ENCODE peak calls at places on chromosomes 3 and 15, in five cellular contexts. K is kidney epithelial cell, C is AG09309, G is AG04450, M is esophagus squamous epithelium. S is an unnamed sample.

GRCh38 chr3:15121936-15122335 is 23.0 kb upstream of the RBSN start:
- DNase-seq in C (no peak), K (no peak), G (no peak), M (no peak), S (no peak)

GRCh38 chr3:124964432-124964831 is 29.9 kb upstream of the MUC13 start:
- DNase-seq in C (no peak), G (peak), M (no peak), K (no peak), S (peak)

GRCh38 chr3:9732080-9732752 is 681 bp downstream of the BRPF1 start:
- DNase-seq in K (no peak), C (no peak), G (no peak), M (no peak), S (no peak)

GRCh38 chr3:78728406-78729145 is 1039.2 kb downstream of the ROBO1 start:
- DNase-seq in G (no peak), M (no peak), K (no peak), C (no peak), S (peak)

GRCh38 chr3:111725706-111726105 is 130.6 kb upstream of the ZBED2 start:
- DNase-seq in G (no peak), M (no peak), K (no peak), C (no peak), S (peak)

GRCh38 chr15:92037446-92037845 is 183.9 kb downstream of the SLCO3A1 start:
- DNase-seq in C (no peak), G (no peak), K (no peak), M (no peak), S (no peak)

GRCh38 chr3:186687120-186687651 is 21.4 kb downstream of the HRG start:
- DNase-seq in C (no peak), G (no peak), M (no peak), K (no peak), S (no peak)

GRCh38 chr3:55362206-55362960 is 124.7 kb downstream of the WNT5A start:
- DNase-seq in M (no peak), K (no peak), C (no peak), G (no peak), S (peak)

GRCh38 chr15:63462053-63462452 is 42.3 kb upstream of the USP3 start:
- DNase-seq in C (no peak), G (peak), M (no peak), K (no peak), S (peak)

GRCh38 chr15:29089731-29090616 is 179.6 kb downstream of the NSMCE3 start:
- DNase-seq in G (peak), C (no peak), K (no peak), M (no peak), S (peak)

GRCh38 chr15:38260077-38260476 is 7.4 kb downstream of the SPRED1 start:
- DNase-seq in C (no peak), G (no peak), K (no peak), M (no peak), S (peak)

GRCh38 chr15:52256366-52256765 is 39.2 kb downstream of the MYO5C start:
- DNase-seq in M (peak), K (peak), C (peak), G (peak), S (peak)

GRCh38 chr3:133884547-133885240 is 11.0 kb downstream of the RAB6B start:
- DNase-seq in G (no peak), C (no peak), M (no peak), K (no peak), S (no peak)

DNA sequence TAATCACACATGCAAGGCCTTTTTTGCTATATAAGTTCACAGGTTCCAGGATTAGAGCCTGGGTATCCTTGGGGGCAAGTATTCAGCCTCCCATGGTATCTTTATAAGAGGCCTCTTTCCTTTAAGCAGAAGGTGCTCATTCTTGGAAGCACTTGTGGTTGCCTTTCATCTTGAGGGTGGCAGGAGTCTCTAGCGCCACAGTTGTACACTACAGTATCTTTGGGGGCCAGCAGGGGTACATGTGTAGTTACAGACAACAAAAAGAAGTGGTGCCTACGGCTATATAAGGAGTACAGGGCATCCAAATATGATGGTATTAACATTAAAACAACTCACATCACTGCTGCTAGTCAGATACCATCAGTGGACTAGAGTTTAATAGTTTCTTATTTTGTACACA is 62.1 kb downstream of the CCR1 start:
- DNase-seq in K (no peak), C (no peak), M (no peak), G (no peak), S (no peak)
- H3K4me3 ChIP-seq in K (no peak), C (no peak), M (no peak), G (no peak), S (no peak)

GRCh38 chr3:108493862-108494261 is 16.5 kb downstream of the MYH15 start:
- DNase-seq in G (no peak), C (no peak), K (no peak), M (no peak), S (no peak)
- TF ChIP-seq CTCF in G (peak), C (peak), K (peak), M (peak), S (peak)

DNA sequence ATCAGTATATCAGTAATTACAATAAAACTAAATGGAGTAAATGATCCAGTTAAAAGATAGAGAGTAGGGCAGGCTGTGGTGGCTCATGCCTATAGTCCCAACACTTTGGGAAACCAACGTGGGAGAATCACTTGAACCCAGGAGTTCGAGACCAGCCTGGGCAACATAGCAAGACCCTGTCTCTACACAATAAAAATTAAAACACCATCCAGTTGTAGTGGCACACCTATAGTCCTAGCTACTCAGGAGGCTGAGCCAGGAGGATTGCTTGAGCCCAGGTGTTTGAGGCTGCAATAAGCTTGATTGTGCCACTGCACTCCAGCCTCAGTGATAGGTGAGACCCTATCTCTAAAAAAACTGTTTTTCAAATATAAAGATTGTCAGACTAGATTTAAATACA is 5.9 kb upstream of the KCNMB3 start:
- DNase-seq in K (no peak), M (no peak), G (no peak), C (no peak), S (no peak)
- H3K4me3 ChIP-seq in K (no peak), M (no peak), G (no peak), C (no peak), S (no peak)

DNA sequence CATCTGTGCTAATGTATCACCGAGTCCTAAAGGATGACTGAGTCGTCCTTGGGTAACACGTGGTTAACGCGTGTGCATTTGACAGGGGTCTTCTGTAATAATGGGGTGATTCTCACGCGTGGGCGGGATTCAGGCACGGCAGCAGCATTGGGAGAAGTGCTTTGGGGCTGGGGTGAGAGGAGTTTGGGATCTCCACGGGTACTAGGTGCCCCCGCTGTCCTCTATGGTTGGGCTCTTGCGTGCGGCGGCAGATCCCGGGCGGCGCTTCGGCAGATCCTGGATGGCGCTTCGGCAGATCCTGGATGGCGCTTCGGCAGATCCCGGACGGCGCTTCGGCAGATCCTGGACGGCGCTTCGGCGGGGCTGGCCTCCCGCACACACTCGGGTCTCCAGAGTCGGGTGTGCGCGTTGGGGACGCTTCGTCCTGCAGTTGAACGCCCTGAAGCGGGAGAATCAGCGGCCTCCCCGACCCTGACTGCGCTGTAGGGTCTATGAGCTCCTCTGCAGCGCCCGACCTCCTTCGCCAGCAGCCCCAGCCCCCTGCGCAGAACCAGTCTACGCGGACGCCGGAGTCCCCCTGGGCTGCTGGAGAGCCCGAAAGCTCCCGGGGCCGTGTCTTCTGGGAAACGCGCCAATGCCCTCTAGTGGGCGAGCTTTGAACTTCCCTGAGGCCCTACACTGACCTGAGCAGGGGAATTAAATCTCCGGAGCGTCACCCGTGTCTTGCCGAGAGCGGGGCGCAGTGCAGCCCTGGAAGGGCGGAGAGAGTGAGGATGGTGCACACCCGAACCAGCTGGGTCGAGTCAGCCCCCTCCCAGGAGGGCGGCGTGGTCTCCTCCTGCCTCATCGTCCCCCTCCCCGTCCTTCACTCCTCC is 48.1 kb upstream of the EPHB3 start:
- DNase-seq in C (no peak), G (peak), K (peak), M (peak), S (peak)
- TF ChIP-seq CTCF in C (peak), G (peak), K (peak), M (peak), S (peak)

GRCh38 chr3:146155022-146155421 is 6.0 kb downstream of the PLOD2 start:
- DNase-seq in G (no peak), K (no peak), C (no peak), M (no peak), S (no peak)

GRCh38 chr3:146156060-146156459 is 4.9 kb downstream of the PLOD2 start:
- DNase-seq in K (no peak), G (no peak), C (no peak), M (no peak), S (no peak)

GRCh38 chr3:146153429-146153828 is 7.6 kb downstream of the PLOD2 start:
- DNase-seq in M (no peak), K (no peak), G (no peak), C (no peak), S (no peak)

GRCh38 chr3:146154316-146154715 is 6.7 kb downstream of the PLOD2 start:
- DNase-seq in G (no peak), K (no peak), M (no peak), C (no peak), S (no peak)

DNA sequence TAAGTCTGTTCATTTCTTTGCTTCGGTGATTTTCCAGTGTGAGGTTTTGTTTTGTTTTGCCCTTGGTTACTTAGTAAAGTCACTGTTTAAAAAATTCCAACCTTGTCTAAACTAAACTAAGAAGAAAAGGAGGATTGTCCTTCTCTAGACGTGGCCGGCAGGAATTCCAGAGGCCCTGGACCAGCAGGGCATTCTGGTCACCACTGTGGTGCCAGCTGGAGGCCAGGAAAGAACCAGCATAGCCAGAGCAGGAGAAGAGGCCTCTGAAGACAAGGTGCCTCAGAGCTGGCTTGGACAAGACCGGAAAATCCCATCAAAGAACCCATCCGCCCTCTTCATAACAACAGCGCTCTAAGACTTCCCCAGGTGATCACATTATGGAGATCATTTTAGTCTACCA is 8.1 kb downstream of the PLOD2 start:
- DNase-seq in K (no peak), M (no peak), G (no peak), C (no peak), S (no peak)
- H3K4me3 ChIP-seq in K (no peak), M (no peak), G (no peak), C (no peak), S (no peak)